ENCODE peak calls at places on chromosomes 6 and 20, in five cellular contexts. O, X, H, I and Q are unnamed samples.

GRCh38 chr6:7899889-7900213 is 10.7 kb downstream of the TXNDC5 start:
- DNase-seq in O (peak; percentile 39), X (no peak), H (no peak), I (no peak), Q (no peak)

GRCh38 chr6:20162515-20162914 is 49.8 kb downstream of the MBOAT1 start:
- DNase-seq in O (no peak), X (no peak), H (no peak), I (no peak), Q (no peak)

GRCh38 chr6:170137176-170137891 is 153.5 kb downstream of the DLL1 start:
- DNase-seq in O (no peak), X (no peak), H (peak; percentile 67), I (no peak), Q (no peak)

GRCh38 chr20:52150440-52151258 is 40.9 kb downstream of the ZFP64 start:
- DNase-seq in O (peak; percentile 60), X (peak; percentile 54), H (peak; percentile 53), I (peak; percentile 51), Q (peak; percentile 76)

GRCh38 chr6:167779123-167779992 is 47.4 kb upstream of the AFDN start:
- DNase-seq in O (no peak), X (no peak), H (no peak), I (no peak), Q (no peak)

GRCh38 chr6:125789576-125790402 is 971 bp upstream of the NCOA7 start:
- DNase-seq in O (peak; percentile 58), X (peak; percentile 59), H (peak; percentile 67), I (peak; percentile 68), Q (no peak)

GRCh38 chr6:87907521-87907920 is 140.1 kb upstream of the SPACA1 start:
- DNase-seq in O (peak; percentile 72), X (no peak), H (peak; percentile 77), I (peak; percentile 72), Q (no peak)

GRCh38 chr6:11534561-11534960 is 3.0 kb upstream of the TMEM170B start:
- DNase-seq in O (no peak), X (no peak), H (no peak), I (no peak), Q (no peak)

GRCh38 chr6:145532361-145532760 is 203.0 kb downstream of the EPM2A start:
- DNase-seq in O (no peak), X (no peak), H (no peak), I (no peak), Q (peak; percentile 50)

GRCh38 chr20:57756213-57756612 is 46.4 kb upstream of the PMEPA1 start:
- DNase-seq in O (no peak), X (no peak), H (no peak), I (no peak), Q (no peak)

GRCh38 chr6:159982726-159983506 is 14.0 kb downstream of the IGF2R start:
- DNase-seq in O (peak; percentile 51), X (no peak), H (peak; percentile 38), I (no peak), Q (no peak)

GRCh38 chr20:34055290-34055689 is 56.8 kb downstream of the EIF2S2 start:
- DNase-seq in O (no peak), X (no peak), H (no peak), I (no peak), Q (no peak)

GRCh38 chr6:41443616-41444525 is 102.3 kb upstream of the FOXP4 start:
- DNase-seq in O (no peak), X (no peak), H (peak; percentile 20), I (no peak), Q (no peak)

GRCh38 chr6:29528300-29528931 is 31.1 kb downstream of the UBD start:
- DNase-seq in O (no peak), X (no peak), H (no peak), I (no peak), Q (no peak)

GRCh38 chr20:25011831-25012241 is 19.3 kb upstream of the APMAP start:
- DNase-seq in O (no peak), X (no peak), H (no peak), I (no peak), Q (no peak)

GRCh38 chr20:6651016-6651415 is 116.5 kb upstream of the BMP2 start:
- DNase-seq in O (no peak), X (no peak), H (peak; percentile 75), I (no peak), Q (peak; percentile 97)

GRCh38 chr20:56187791-56188190 is 60.7 kb upstream of the MC3R start:
- DNase-seq in O (no peak), X (peak; percentile 30), H (peak; percentile 24), I (no peak), Q (peak; percentile 59)

GRCh38 chr6:6596529-6596928 is 8.0 kb downstream of the LY86 start:
- DNase-seq in O (no peak), X (no peak), H (no peak), I (no peak), Q (no peak)

GRCh38 chr6:7911345-7911725 is 747 bp upstream of the TXNDC5 start:
- DNase-seq in O (peak; percentile 73), X (no peak), H (no peak), I (peak; percentile 43), Q (peak; percentile 44)

GRCh38 chr6:78132681-78133410 is 480.0 kb downstream of the MEI4 start:
- DNase-seq in O (no peak), X (no peak), H (no peak), I (no peak), Q (no peak)

GRCh38 chr6:3361312-3362037 is 95.4 kb downstream of the SLC22A23 start:
- DNase-seq in O (no peak), X (no peak), H (no peak), I (no peak), Q (no peak)

GRCh38 chr20:37786043-37786442 is 92.2 kb downstream of the CTNNBL1 start:
- DNase-seq in O (no peak), X (no peak), H (no peak), I (no peak), Q (no peak)

GRCh38 chr6:91018586-91018985 is 431.7 kb upstream of the MAP3K7 start:
- DNase-seq in O (no peak), X (no peak), H (no peak), I (no peak), Q (no peak)

GRCh38 chr20:11807070-11807741 is 110.5 kb upstream of the BTBD3 start:
- DNase-seq in O (no peak), X (no peak), H (peak; percentile 93), I (no peak), Q (peak; percentile 92)

GRCh38 chr6:3220366-3220765 is 7.1 kb downstream of the TUBB2B start:
- DNase-seq in O (no peak), X (no peak), H (no peak), I (no peak), Q (no peak)

GRCh38 chr20:52958206-52958605 is 14.0 kb upstream of the TSHZ2 start:
- DNase-seq in O (no peak), X (no peak), H (peak; percentile 48), I (no peak), Q (no peak)

GRCh38 chr20:22339091-22339881 is 245.1 kb downstream of the FOXA2 start:
- DNase-seq in O (peak; percentile 75), X (peak; percentile 87), H (peak; percentile 73), I (peak; percentile 65), Q (peak; percentile 95)

GRCh38 chr6:161215876-161216615 is 57.8 kb downstream of the AGPAT4 start:
- DNase-seq in O (no peak), X (no peak), H (no peak), I (no peak), Q (no peak)

GRCh38 chr6:136113736-136114173 is 136.4 kb downstream of the MTFR2 start:
- DNase-seq in O (no peak), X (peak; percentile 77), H (peak; percentile 93), I (no peak), Q (peak; percentile 25)

GRCh38 chr6:53335224-53335994 is 13.3 kb downstream of the ELOVL5 start:
- DNase-seq in O (peak; percentile 77), X (no peak), H (no peak), I (peak; percentile 93), Q (no peak)

GRCh38 chr6:143396497-143397228 is 53.8 kb downstream of the ADAT2 start:
- DNase-seq in O (no peak), X (no peak), H (peak; percentile 34), I (no peak), Q (peak; percentile 50)

GRCh38 chr20:59958626-59959025 is 403 bp downstream of the CDH26 start:
- DNase-seq in O (peak; percentile 66), X (peak; percentile 21), H (no peak), I (no peak), Q (no peak)

GRCh38 chr6:18155273-18155863 is at the start of gene KDM1B:
- DNase-seq in O (peak; percentile 94), X (peak; percentile 99), H (peak; percentile 99), I (peak; percentile 99), Q (peak; percentile 97)

GRCh38 chr6:87408721-87409155 is 966 bp downstream of the CFAP206 start:
- DNase-seq in O (no peak), X (no peak), H (no peak), I (no peak), Q (no peak)

GRCh38 chr6:92777146-92777740 is 642.1 kb downstream of the EPHA7 start:
- DNase-seq in O (peak; percentile 65), X (peak; percentile 50), H (peak; percentile 2), I (peak; percentile 57), Q (peak; percentile 52)

GRCh38 chr6:147040041-147040440 is 164.2 kb upstream of the STXBP5 start:
- DNase-seq in O (no peak), X (no peak), H (peak; percentile 49), I (no peak), Q (no peak)

GRCh38 chr6:147035891-147036290 is 168.3 kb upstream of the STXBP5 start:
- DNase-seq in O (no peak), X (no peak), H (no peak), I (no peak), Q (no peak)

GRCh38 chr6:147033267-147033666 is 170.9 kb upstream of the STXBP5 start:
- DNase-seq in O (no peak), X (peak; percentile 40), H (peak; percentile 26), I (no peak), Q (no peak)

GRCh38 chr6:147040521-147040920 is 163.7 kb upstream of the STXBP5 start:
- DNase-seq in O (no peak), X (no peak), H (no peak), I (no peak), Q (no peak)

DNA sequence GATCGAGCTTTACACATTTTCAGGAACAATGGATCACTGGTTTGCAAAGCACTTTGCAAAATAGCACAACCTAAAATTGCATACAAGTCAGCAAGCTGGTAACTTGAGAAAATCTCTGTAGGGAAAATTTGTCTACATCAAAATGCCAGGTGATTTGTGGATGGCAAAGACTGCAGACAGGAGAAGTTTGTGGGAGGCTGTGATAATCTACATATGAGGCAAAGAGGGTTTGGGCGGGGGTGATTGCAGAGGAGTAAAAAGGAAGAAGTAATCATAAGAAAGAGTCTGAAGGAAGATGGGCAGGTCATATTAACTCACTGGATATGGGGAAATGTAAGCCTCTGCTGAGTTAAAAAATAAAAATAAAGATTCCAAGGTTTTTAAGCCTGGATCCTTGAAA is 166.3 kb upstream of the STXBP5 start:
- DNase-seq in O (no peak), X (no peak), H (no peak), I (no peak), Q (no peak)
- H3K4me3 ChIP-seq in O (no peak overlapping the region), X (no peak overlapping the region), H (no peak overlapping the region), I (no peak overlapping the region), Q (no peak overlapping the region)

GRCh38 chr20:35269055-35269781 is 8.7 kb downstream of the MMP24OS start:
- DNase-seq in O (no peak), X (peak; percentile 89), H (peak; percentile 77), I (peak; percentile 57), Q (peak; percentile 67)
- TF ChIP-seq EZH2phosphoT487 in O (no peak), X (no peak), H (no peak), I (no peak), Q (no peak)

GRCh38 chr20:38927902-38928578 is 1.8 kb downstream of the FAM83D start:
- DNase-seq in O (no peak), X (no peak), H (no peak), I (peak; percentile 47), Q (peak; percentile 43)
- H3K4me3 ChIP-seq in O (peak overlapping the region; percentile 99), X (peak overlapping the region; percentile 83), H (peak overlapping the region; percentile 76), I (peak overlapping the region; percentile 98), Q (peak overlapping the region; percentile 95)

GRCh38 chr20:32495217-32495565 is 89.9 kb downstream of the NOL4L start:
- DNase-seq in O (no peak), X (no peak), H (no peak), I (no peak), Q (no peak)
- TF ChIP-seq EZH2phosphoT487 in O (no peak), X (no peak), H (no peak), I (no peak), Q (no peak)